ENCODE peak calls at places on chromosomes 7 and 10, in seven cellular contexts. One of them, this sample, is unnamed.

GRCh38 chr10:17387861-17388503 is 66.4 kb downstream of the ST8SIA6 start:
- DNase-seq in WTC11: no peak
- DNase-seq in tibial artery: no peak
- DNase-seq in CD8-positive, alpha-beta T cell: no peak
- DNase-seq in GM12878: no peak
- DNase-seq in cardiac fibroblast: no peak
- DNase-seq in OCI-LY7: no peak
- DNase-seq in this sample: peak

GRCh38 chr10:131729361-131729760 is 171.4 kb upstream of the PPP2R2D start:
- DNase-seq in CD8-positive, alpha-beta T cell: no peak
- DNase-seq in OCI-LY7: no peak
- DNase-seq in WTC11: no peak
- DNase-seq in GM12878: no peak
- DNase-seq in tibial artery: no peak
- DNase-seq in cardiac fibroblast: no peak
- DNase-seq in this sample: no peak

GRCh38 chr10:1178506-1178905 is 122.3 kb downstream of the WDR37 start:
- DNase-seq in CD8-positive, alpha-beta T cell: no peak
- DNase-seq in tibial artery: no peak
- DNase-seq in OCI-LY7: no peak
- DNase-seq in WTC11: peak
- DNase-seq in GM12878: no peak
- DNase-seq in cardiac fibroblast: no peak
- DNase-seq in this sample: no peak

GRCh38 chr7:31550432-31550831 is 36.5 kb downstream of the ITPRID1 start:
- DNase-seq in cardiac fibroblast: no peak
- DNase-seq in CD8-positive, alpha-beta T cell: no peak
- DNase-seq in OCI-LY7: no peak
- DNase-seq in tibial artery: no peak
- DNase-seq in WTC11: no peak
- DNase-seq in GM12878: no peak
- DNase-seq in this sample: no peak

GRCh38 chr7:52270301-52270700 is 765.1 kb upstream of the POM121L12 start:
- DNase-seq in CD8-positive, alpha-beta T cell: no peak
- DNase-seq in GM12878: no peak
- DNase-seq in WTC11: no peak
- DNase-seq in cardiac fibroblast: no peak
- DNase-seq in OCI-LY7: no peak
- DNase-seq in tibial artery: no peak
- DNase-seq in this sample: no peak

GRCh38 chr7:35988105-35988504 is 164.9 kb upstream of the EEPD1 start:
- DNase-seq in WTC11: no peak
- DNase-seq in cardiac fibroblast: no peak
- DNase-seq in tibial artery: no peak
- DNase-seq in GM12878: no peak
- DNase-seq in CD8-positive, alpha-beta T cell: no peak
- DNase-seq in OCI-LY7: no peak
- DNase-seq in this sample: no peak

GRCh38 chr10:89337493-89337892 is 9.7 kb downstream of the IFIT3 start:
- DNase-seq in tibial artery: no peak
- DNase-seq in OCI-LY7: no peak
- DNase-seq in cardiac fibroblast: peak
- DNase-seq in CD8-positive, alpha-beta T cell: no peak
- DNase-seq in GM12878: peak
- DNase-seq in WTC11: no peak
- DNase-seq in this sample: peak

GRCh38 chr7:101299511-101300464 is 21.8 kb downstream of the IFT22 start:
- DNase-seq in WTC11: peak
- DNase-seq in tibial artery: no peak
- DNase-seq in OCI-LY7: no peak
- DNase-seq in GM12878: no peak
- DNase-seq in CD8-positive, alpha-beta T cell: no peak
- DNase-seq in cardiac fibroblast: no peak
- DNase-seq in this sample: no peak

GRCh38 chr7:141072548-141073172 is 1.2 kb upstream of the TMEM178B start:
- DNase-seq in CD8-positive, alpha-beta T cell: no peak
- DNase-seq in WTC11: peak
- DNase-seq in cardiac fibroblast: peak
- DNase-seq in tibial artery: no peak
- DNase-seq in GM12878: no peak
- DNase-seq in OCI-LY7: no peak
- DNase-seq in this sample: peak

GRCh38 chr10:93554760-93555432 is 11.6 kb upstream of the FFAR4 start:
- DNase-seq in GM12878: no peak
- DNase-seq in OCI-LY7: peak
- DNase-seq in CD8-positive, alpha-beta T cell: no peak
- DNase-seq in tibial artery: peak
- DNase-seq in cardiac fibroblast: peak
- DNase-seq in WTC11: peak
- DNase-seq in this sample: peak

GRCh38 chr7:99505324-99505662 is 831 bp downstream of the ZKSCAN5 start:
- DNase-seq in GM12878: no peak
- DNase-seq in CD8-positive, alpha-beta T cell: no peak
- DNase-seq in cardiac fibroblast: no peak
- DNase-seq in tibial artery: no peak
- DNase-seq in WTC11: no peak
- DNase-seq in OCI-LY7: no peak
- DNase-seq in this sample: no peak

GRCh38 chr10:125029584-125030242 is 87.8 kb downstream of the ZRANB1 start:
- DNase-seq in WTC11: no peak
- DNase-seq in OCI-LY7: no peak
- DNase-seq in cardiac fibroblast: no peak
- DNase-seq in tibial artery: no peak
- DNase-seq in CD8-positive, alpha-beta T cell: no peak
- DNase-seq in GM12878: no peak
- DNase-seq in this sample: no peak

GRCh38 chr7:88759216-88759955 is at the start of gene ZNF804B:
- DNase-seq in GM12878: no peak
- DNase-seq in OCI-LY7: no peak
- DNase-seq in WTC11: peak
- DNase-seq in tibial artery: no peak
- DNase-seq in CD8-positive, alpha-beta T cell: no peak
- DNase-seq in cardiac fibroblast: no peak
- DNase-seq in this sample: no peak

GRCh38 chr7:54788664-54789063 is 29.7 kb upstream of the SEC61G start:
- DNase-seq in tibial artery: no peak
- DNase-seq in cardiac fibroblast: peak
- DNase-seq in WTC11: peak
- DNase-seq in GM12878: peak
- DNase-seq in CD8-positive, alpha-beta T cell: no peak
- DNase-seq in OCI-LY7: no peak
- DNase-seq in this sample: peak

GRCh38 chr10:76628801-76629200 is 1008.8 kb downstream of the KCNMA1 start:
- DNase-seq in tibial artery: no peak
- DNase-seq in GM12878: no peak
- DNase-seq in WTC11: no peak
- DNase-seq in OCI-LY7: no peak
- DNase-seq in cardiac fibroblast: no peak
- DNase-seq in CD8-positive, alpha-beta T cell: no peak
- DNase-seq in this sample: no peak

GRCh38 chr10:76626406-76626805 is 1011.2 kb downstream of the KCNMA1 start:
- DNase-seq in CD8-positive, alpha-beta T cell: no peak
- DNase-seq in GM12878: no peak
- DNase-seq in OCI-LY7: no peak
- DNase-seq in WTC11: no peak
- DNase-seq in tibial artery: no peak
- DNase-seq in cardiac fibroblast: no peak
- DNase-seq in this sample: no peak

GRCh38 chr10:76631054-76631453 is 1006.6 kb downstream of the KCNMA1 start:
- DNase-seq in CD8-positive, alpha-beta T cell: no peak
- DNase-seq in cardiac fibroblast: no peak
- DNase-seq in tibial artery: no peak
- DNase-seq in OCI-LY7: no peak
- DNase-seq in GM12878: no peak
- DNase-seq in WTC11: no peak
- DNase-seq in this sample: no peak

DNA sequence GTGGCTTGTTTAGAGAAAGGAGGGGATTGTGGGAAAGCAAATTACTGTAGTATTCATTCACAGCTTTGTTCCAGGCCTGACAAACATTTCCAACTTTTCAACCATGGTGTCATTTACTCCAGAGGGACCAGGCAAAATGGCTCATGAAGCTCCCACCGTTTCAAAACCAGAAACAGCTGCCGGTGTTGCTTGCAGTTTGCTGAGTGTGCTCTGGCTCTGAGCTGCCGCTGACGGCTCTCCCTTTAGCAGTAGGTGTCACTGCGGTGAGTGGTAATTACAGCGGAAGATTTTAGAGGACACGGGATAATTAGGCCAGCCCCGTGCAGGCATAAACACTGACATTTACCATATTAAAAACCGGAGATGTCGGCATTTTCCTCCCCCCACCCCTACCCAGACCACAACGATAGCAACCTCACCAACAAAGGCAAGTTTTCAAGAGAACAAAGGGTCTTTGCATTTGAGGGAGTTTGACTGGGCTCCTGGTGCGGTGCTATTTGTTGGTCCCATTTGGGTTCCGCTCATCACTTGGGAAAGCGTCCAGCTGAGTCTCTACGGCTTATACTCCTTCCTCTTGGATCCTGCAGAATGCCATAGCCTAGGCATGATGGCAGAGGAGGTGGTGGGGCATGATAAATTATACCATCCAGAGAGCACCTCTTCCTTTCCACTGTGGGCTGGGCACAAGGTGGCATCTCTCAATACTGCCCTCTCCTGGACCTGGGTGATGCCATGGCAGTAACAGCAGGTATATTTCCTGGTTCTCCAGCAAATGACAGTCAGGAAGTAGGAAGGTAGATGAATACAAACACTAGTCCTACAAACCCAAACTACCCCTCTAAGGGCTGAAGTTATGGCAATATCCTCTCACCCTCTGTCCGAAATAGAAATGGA is 1005.2 kb downstream of the KCNMA1 start:
- DNase-seq in cardiac fibroblast: no peak
- DNase-seq in WTC11: peak
- DNase-seq in CD8-positive, alpha-beta T cell: no peak
- DNase-seq in GM12878: no peak
- DNase-seq in tibial artery: no peak
- DNase-seq in OCI-LY7: peak
- DNase-seq in this sample: peak
- TF ChIP-seq CTCF in cardiac fibroblast: peak
- TF ChIP-seq CTCF in WTC11: peak
- TF ChIP-seq CTCF in CD8-positive, alpha-beta T cell: no peak
- TF ChIP-seq CTCF in GM12878: peak
- TF ChIP-seq CTCF in tibial artery: no peak
- TF ChIP-seq CTCF in OCI-LY7: peak
- TF ChIP-seq CTCF in this sample: peak

DNA sequence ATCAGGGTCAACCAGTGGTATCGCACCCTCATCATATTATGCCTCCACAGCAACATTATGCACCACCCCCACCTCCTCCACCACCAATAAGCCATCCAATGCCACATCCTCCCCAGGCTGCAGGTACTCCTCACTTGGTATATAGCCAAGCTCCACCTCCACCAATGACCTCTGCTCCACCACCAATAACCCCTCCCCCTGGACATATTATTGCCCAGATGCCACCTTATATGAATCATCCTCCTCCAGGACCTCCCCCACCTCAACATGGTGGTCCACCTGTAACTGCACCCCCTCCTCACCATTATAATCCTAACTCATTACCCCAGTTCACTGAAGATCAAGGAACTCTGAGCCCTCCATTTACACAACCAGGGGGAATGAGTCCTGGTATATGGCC is 14.7 kb downstream of the CBLL1 start:
- DNase-seq in WTC11: no peak
- DNase-seq in CD8-positive, alpha-beta T cell: no peak
- DNase-seq in GM12878: no peak
- DNase-seq in cardiac fibroblast: no peak
- DNase-seq in tibial artery: no peak
- DNase-seq in OCI-LY7: no peak
- DNase-seq in this sample: no peak
- TF ChIP-seq CTCF in WTC11: no peak
- TF ChIP-seq CTCF in CD8-positive, alpha-beta T cell: no peak
- TF ChIP-seq CTCF in GM12878: no peak
- TF ChIP-seq CTCF in cardiac fibroblast: no peak
- TF ChIP-seq CTCF in tibial artery: no peak
- TF ChIP-seq CTCF in OCI-LY7: no peak
- TF ChIP-seq CTCF in this sample: no peak

DNA sequence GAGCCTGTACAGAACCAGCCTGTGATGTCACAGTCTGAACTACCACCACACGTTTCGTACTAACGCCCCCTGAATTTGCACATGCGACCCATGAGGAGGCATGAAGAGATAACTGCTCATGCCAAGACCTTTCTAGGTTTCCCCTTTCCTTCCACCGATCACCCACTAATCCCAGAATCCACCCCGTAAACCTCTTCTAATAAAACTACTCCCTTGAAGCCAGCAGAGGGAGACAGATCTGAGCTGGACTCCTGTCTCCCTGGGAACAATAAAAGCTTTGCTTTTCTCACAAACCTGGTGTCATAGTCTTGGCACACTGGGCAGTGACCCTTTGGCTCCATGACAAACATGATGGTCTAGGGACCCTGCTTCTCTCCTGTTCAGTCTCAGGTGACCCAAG is 144.5 kb downstream of the FRMD4A start:
- DNase-seq in GM12878: no peak
- DNase-seq in WTC11: no peak
- DNase-seq in CD8-positive, alpha-beta T cell: no peak
- DNase-seq in tibial artery: no peak
- DNase-seq in OCI-LY7: peak
- DNase-seq in cardiac fibroblast: no peak
- DNase-seq in this sample: peak
- TF ChIP-seq CTCF in GM12878: peak
- TF ChIP-seq CTCF in WTC11: peak
- TF ChIP-seq CTCF in CD8-positive, alpha-beta T cell: no peak
- TF ChIP-seq CTCF in tibial artery: no peak
- TF ChIP-seq CTCF in OCI-LY7: peak
- TF ChIP-seq CTCF in cardiac fibroblast: peak
- TF ChIP-seq CTCF in this sample: peak

DNA sequence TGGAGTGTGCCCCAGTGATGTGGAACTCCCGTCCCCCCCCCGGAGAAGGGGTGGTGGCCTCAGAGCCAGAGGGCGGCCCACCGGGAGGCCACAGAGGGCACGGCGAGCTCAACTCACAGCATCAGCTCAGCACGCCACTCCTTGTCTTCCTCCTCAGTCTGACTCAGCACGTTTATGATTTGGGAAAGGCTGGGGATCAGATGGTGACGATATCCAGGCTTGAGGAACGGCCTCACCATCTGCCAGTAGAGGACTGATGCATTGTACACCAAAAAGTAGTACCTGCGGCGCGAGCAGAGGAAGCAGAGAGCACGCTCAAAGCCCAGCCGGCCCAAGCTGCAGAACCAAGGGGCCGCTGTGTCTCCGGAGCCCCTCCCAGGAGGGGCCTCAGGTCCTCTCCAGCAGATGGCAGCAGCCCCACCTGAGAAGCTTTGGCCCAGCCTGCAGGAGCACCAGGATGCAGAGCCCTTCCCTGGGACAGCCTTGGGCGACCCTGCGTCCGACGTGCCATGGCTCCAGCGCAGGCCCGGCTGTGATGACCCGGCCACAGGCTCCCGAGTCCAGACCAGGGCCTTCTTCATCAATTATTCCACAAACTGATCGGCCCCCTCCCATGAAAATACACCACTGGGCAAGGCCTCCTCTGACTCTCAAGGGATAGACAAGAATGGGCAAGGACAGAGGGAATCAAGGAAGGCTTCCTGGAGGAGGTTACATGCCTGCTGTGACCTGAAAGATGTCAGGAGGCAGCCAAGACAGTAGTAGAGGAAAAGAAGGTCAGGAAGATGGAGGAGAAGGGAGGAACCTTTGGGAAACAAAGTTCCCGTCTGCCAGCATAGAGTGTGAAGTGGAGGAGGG is 3.7 kb downstream of the CFAP46 start:
- DNase-seq in OCI-LY7: peak
- DNase-seq in WTC11: peak
- DNase-seq in GM12878: no peak
- DNase-seq in CD8-positive, alpha-beta T cell: no peak
- DNase-seq in cardiac fibroblast: peak
- DNase-seq in tibial artery: peak
- DNase-seq in this sample: no peak
- TF ChIP-seq CTCF in OCI-LY7: peak
- TF ChIP-seq CTCF in WTC11: no peak
- TF ChIP-seq CTCF in GM12878: peak
- TF ChIP-seq CTCF in CD8-positive, alpha-beta T cell: no peak
- TF ChIP-seq CTCF in cardiac fibroblast: peak
- TF ChIP-seq CTCF in tibial artery: no peak
- TF ChIP-seq CTCF in this sample: peak

This sample was measured in foreskin keratinocyte.